ENCODE peak calls at places on chromosomes 16 and 17, in four cellular contexts. G is skeletal muscle cell, Q is GM12864, T is aorta. V is an unnamed sample.

GRCh38 chr17:59754547-59754946 is 47.1 kb downstream of the VMP1 start:
- DNase-seq in G (peak), Q (no peak), T (no peak), V (no peak)

GRCh38 chr16:77383606-77384187 is 51.1 kb downstream of the ADAMTS18 start:
- DNase-seq in G (no peak), Q (no peak), T (no peak), V (no peak)

GRCh38 chr16:29665294-29666077 is 2.4 kb downstream of the SPN start:
- DNase-seq in G (no peak), Q (no peak), T (no peak), V (peak)

GRCh38 chr17:73719588-73720071 is 75.4 kb upstream of the SDK2 start:
- DNase-seq in G (no peak), Q (no peak), T (peak), V (no peak)

GRCh38 chr16:68267612-68268405 is 3.5 kb downstream of the SLC7A6 start:
- DNase-seq in G (no peak), Q (no peak), T (no peak), V (no peak)

GRCh38 chr16:74623214-74623842 is 16.4 kb upstream of the GLG1 start:
- DNase-seq in G (no peak), Q (no peak), T (no peak), V (peak)

GRCh38 chr17:39739885-39740356 is 2.2 kb downstream of the GRB7 start:
- DNase-seq in G (no peak), Q (no peak), T (no peak), V (no peak)

GRCh38 chr16:88870608-88871348 is 4.3 kb upstream of the PABPN1L start:
- DNase-seq in G (no peak), Q (no peak), T (no peak), V (no peak)

GRCh38 chr17:67617304-67617899 is 100.3 kb upstream of the NOL11 start:
- DNase-seq in G (no peak), Q (no peak), T (no peak), V (no peak)

GRCh38 chr17:80857721-80858171 is 133.9 kb upstream of the CHMP6 start:
- DNase-seq in G (no peak), Q (no peak), T (peak), V (no peak)

GRCh38 chr16:80627108-80627507 is 86.3 kb downstream of the DYNLRB2 start:
- DNase-seq in G (no peak), Q (peak), T (no peak), V (no peak)

GRCh38 chr17:17117923-17118322 is 75.7 kb downstream of the MPRIP start:
- DNase-seq in G (no peak), Q (no peak), T (no peak), V (no peak)

GRCh38 chr16:7239547-7239946 is 93.1 kb upstream of the RBFOX1 start:
- DNase-seq in G (no peak), Q (no peak), T (no peak), V (no peak)

GRCh38 chr17:11986939-11987329 is 10.3 kb downstream of the ZNF18 start:
- DNase-seq in G (no peak), Q (no peak), T (no peak), V (no peak)

GRCh38 chr16:66250686-66251405 is 115.6 kb upstream of the CDH5 start:
- DNase-seq in G (peak), Q (no peak), T (peak), V (no peak)

GRCh38 chr17:74945543-74945942 is 9.8 kb downstream of the OTOP3 start:
- DNase-seq in G (no peak), Q (peak), T (no peak), V (no peak)
- H3K4me3 ChIP-seq in G (no peak), Q (peak), T (no peak), V (no peak)

GRCh38 chr17:333626-334396 is 18.8 kb downstream of the RPH3AL start:
- DNase-seq in G (no peak), Q (no peak), T (peak), V (no peak)
- H3K4me3 ChIP-seq in G (no peak), Q (no peak), T (no peak), V (no peak)

GRCh38 chr16:87465306-87465705 is 27.5 kb downstream of the ZCCHC14 start:
- DNase-seq in G (peak), Q (no peak), T (peak), V (no peak)
- H3K4me3 ChIP-seq in G (peak), Q (no peak), T (no peak), V (peak)

GRCh38 chr17:28047806-28048205 is 5.3 kb downstream of the NLK start:
- DNase-seq in G (no peak), Q (no peak), T (no peak), V (no peak)
- H3K4me3 ChIP-seq in G (no peak), Q (no peak), T (no peak), V (no peak)

DNA sequence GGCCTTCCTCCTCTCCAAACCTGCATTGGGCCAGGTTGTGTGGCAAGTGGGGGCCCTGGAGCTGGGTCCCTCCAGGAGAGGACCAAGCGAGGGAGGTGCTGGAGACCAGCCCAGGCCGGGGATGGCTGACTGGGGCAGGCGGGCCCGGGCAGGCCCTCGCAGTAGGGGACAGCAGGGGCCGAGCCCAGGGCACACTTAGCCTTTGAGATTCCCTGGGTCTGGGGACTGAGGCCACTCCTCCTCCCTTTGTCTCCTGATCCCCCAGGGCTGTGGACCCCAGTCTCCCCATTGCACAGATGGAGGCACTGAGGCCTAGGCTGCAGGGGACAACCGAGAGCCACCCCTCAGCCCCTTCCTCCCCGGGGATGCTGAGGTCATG is 5.2 kb downstream of the FOXJ1 start:
- DNase-seq in G (no peak), Q (no peak), T (peak), V (no peak)
- H3K4me3 ChIP-seq in G (no peak), Q (no peak), T (no peak), V (no peak)

DNA sequence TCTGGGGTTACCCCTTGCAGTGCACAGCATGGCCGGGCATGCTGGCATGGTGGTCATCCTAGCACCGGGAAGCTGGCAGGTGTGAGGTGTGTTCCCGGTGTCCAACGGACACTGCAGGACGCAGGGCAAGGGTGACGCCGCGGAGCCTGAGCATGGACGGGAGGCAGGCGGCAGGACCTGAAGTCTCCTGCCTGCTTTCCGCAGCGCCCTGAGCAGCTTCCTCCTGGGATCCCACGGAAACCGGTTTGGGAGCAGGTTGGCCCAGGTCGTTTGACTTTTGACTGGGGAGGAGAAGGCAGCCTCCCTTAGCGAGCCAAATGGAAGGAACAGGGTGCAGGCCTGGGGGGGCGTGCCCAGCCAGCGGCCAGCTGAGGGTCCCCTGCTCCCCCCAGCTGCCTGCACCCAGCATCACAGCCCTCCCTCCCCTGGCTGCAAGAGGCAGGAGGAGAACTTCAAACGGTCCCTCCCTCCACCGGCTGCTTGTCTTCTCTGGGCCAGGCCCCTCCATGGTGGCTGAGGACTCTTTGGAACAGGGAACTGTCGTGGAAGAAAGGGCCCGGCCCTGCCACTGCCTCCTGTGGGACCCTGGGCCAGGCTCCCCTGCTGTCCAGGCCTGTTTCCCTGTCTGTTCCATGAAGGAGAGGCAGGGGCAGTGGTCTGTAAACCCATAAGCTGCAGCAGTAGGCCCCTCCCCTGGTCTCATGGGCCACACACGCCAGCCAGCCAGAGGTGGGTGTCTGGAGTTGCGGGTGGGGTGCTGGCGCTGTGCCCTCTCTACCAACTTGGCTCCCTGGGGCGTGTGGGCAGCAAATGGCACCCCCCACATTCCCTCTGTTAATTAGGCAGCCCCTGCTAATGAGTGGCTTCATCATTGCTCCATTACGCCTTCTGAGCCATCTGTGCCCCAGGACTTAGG is 7.9 kb upstream of the ADGRG1 start:
- DNase-seq in G (no peak), Q (no peak), T (peak), V (no peak)
- H3K4me3 ChIP-seq in G (no peak), Q (no peak), T (no peak), V (no peak)

DNA sequence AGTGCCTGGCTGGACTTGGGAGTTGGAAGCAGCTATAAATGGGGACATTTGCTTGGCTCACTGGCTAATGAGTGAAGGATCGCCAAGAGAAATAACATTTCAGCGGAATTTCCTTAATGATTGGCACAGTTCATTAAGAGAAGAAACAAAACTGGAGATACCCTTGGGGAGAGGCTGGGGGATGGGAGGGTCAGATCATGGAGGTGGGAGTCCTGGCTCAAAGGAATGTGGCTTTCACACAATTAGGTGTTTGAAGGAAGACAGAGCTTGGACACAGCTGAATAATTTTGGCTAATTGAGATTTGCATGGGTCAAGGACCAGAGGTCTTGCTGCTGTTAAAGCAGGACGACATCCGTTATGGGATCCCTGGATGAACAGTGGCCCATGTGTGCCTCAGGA is 160.2 kb downstream of the HS3ST3B1 start:
- DNase-seq in G (no peak), Q (no peak), T (no peak), V (no peak)
- H3K4me3 ChIP-seq in G (no peak), Q (no peak), T (no peak), V (no peak)

GRCh38 chr16:25798065-25798464 is 106.3 kb downstream of the HS3ST4 start:
- DNase-seq in G (no peak), Q (no peak), T (no peak), V (no peak)
- H3K4me3 ChIP-seq in G (no peak), Q (no peak), T (no peak), V (no peak)

DNA sequence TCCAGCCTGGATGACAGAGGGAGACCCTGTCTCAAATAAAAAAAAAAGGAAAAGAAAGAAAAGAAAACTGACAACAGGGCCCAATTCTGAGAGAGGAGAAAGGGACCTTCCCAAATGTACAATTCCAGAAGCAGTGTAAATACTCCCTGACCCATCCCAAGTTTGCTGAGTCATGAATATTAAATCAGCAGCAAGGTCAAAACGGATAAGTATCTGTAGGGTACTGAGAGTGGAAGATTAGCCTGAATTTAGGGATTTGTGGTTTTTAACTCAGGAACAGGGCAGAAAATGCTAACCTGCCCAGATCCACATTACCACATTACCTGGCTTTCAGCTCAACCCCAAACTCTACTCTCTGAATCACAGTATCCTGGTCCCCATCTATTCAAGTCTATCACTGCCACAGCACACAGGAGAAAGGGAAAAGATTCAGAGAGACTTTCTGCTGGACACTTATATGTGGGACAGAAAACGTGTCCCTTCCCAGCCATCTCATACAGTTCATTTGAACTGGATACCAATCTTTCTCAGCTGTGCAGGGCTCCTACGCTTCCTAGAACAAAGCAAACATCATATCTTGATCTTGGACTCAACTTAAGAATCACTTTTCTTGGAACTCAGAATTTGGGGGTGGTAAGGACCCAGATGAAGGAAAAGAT is 2.9 kb downstream of the FXR2 start:
- DNase-seq in G (no peak), Q (no peak), T (no peak), V (no peak)
- H3K4me3 ChIP-seq in G (no peak), Q (no peak), T (no peak), V (no peak)

DNA sequence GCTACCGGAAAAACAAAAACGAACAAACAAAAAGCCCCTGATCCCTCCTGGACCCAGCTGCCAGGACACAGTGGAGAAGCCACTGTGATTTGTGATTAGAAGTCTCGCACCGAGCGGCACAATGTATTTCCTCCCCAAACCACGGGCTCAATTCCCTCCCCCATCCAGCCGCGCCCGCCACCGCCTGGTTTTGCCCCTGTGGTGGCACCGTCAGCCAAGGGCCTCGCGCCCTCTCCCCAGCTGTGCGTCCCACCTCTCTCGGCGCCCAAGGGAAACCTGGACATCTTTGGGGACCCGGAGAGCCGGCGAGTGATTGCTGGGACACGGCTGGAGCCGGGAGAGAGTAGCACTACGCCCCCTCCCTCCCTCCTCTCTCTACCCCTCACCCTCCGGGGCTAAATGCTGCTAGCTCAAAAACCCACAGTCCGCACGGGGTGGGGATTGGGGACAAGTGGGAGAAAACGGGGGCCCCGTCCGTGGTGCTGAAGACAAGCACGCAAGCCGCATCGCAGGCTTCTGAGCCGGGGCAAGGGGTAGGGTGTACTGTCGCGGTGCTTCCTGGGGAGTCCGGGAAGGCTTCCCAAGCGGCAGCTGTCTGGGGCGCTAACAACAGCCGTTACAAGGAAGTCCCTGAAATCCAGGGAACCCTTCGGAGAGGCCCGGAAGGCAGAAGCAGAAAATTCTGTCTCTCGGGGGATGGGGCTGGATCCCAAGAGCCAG is 1.5 kb downstream of the CBLN1 start:
- DNase-seq in G (no peak), Q (no peak), T (no peak), V (no peak)
- H3K4me3 ChIP-seq in G (no peak), Q (no peak), T (no peak), V (no peak)

V was measured in CD8-positive, alpha-beta memory T cell.